ENCODE peak calls at places on chromosomes 12 and 14, in eight cellular contexts. O is HFFc6, C is right lobe of liver, R is GM12865, T is brain microvascular endothelial cell, X is tibial artery, Y is mucosa of descending colon, W is prostate gland. I is an unnamed sample.

GRCh38 chr14:46651526-46652144 is at the start of gene RPL10L:
- DNase-seq in C (peak), T (no peak), R (no peak), W (no peak), Y (no peak), X (no peak), O (no peak), I (no peak)

GRCh38 chr12:69501154-69501895 is 31.1 kb downstream of the FRS2 start:
- DNase-seq in W (no peak), X (no peak), O (peak), C (no peak), Y (no peak), R (no peak), T (no peak), I (no peak)

GRCh38 chr12:120368789-120369475 is at the start of gene MSI1:
- DNase-seq in W (no peak), T (no peak), R (no peak), C (no peak), O (no peak), X (no peak), Y (peak), I (no peak)

GRCh38 chr14:106564058-106564643 is 1037.8 kb downstream of the TMEM121 start:
- DNase-seq in X (no peak), O (no peak), T (no peak), W (no peak), C (no peak), R (peak), Y (peak), I (peak)

GRCh38 chr12:76310110-76310509 is 38.1 kb downstream of the BBS10 start:
- DNase-seq in T (peak), R (no peak), W (no peak), O (peak), C (no peak), X (no peak), Y (no peak), I (no peak)

GRCh38 chr14:31935406-31935805 is 141.7 kb upstream of the ARHGAP5 start:
- DNase-seq in X (no peak), R (no peak), C (no peak), W (no peak), T (no peak), Y (no peak), O (no peak), I (no peak)

GRCh38 chr12:57604454-57605307 is at the start of gene DTX3:
- DNase-seq in Y (peak), X (peak), W (peak), R (peak), T (peak), C (no peak), O (no peak), I (peak)

GRCh38 chr12:124264879-124265278 is 30.0 kb upstream of the RFLNA start:
- DNase-seq in W (no peak), T (no peak), R (no peak), X (no peak), O (no peak), Y (no peak), C (no peak), I (no peak)

GRCh38 chr12:56838602-56839488 is 75.7 kb downstream of the HSD17B6 start:
- DNase-seq in T (no peak), R (no peak), O (no peak), X (no peak), C (no peak), W (no peak), Y (no peak), I (no peak)

GRCh38 chr14:72315720-72316119 is 383.5 kb downstream of the RGS6 start:
- DNase-seq in C (no peak), T (no peak), X (no peak), W (no peak), O (no peak), R (peak), Y (no peak), I (no peak)

GRCh38 chr14:54566410-54567223 is at the start of gene SAMD4A:
- DNase-seq in X (peak), R (peak), Y (peak), C (peak), W (peak), O (peak), T (peak), I (peak)

GRCh38 chr14:77204457-77204796 is 22.8 kb downstream of the TMEM63C start:
- DNase-seq in C (no peak), Y (no peak), T (no peak), W (peak), O (no peak), R (no peak), X (no peak), I (no peak)

GRCh38 chr14:32991706-32992105 is 53.0 kb downstream of the NPAS3 start:
- DNase-seq in X (no peak), O (no peak), Y (no peak), T (no peak), C (no peak), W (no peak), R (no peak), I (no peak)

GRCh38 chr12:58745348-58746125 is 174.8 kb downstream of the LRIG3 start:
- DNase-seq in C (no peak), O (no peak), Y (no peak), W (no peak), X (no peak), T (no peak), R (no peak), I (no peak)

GRCh38 chr12:91191516-91192111 is 9.0 kb upstream of the DCN start:
- DNase-seq in W (no peak), O (no peak), T (no peak), R (no peak), X (no peak), Y (no peak), C (no peak), I (no peak)

GRCh38 chr14:101480022-101480746 is 81.1 kb upstream of the DIO3 start:
- DNase-seq in Y (no peak), X (peak), R (no peak), W (no peak), C (no peak), T (no peak), O (no peak), I (no peak)

GRCh38 chr14:94936411-94936892 is 166.5 kb upstream of the GSC start:
- DNase-seq in T (no peak), Y (peak), C (no peak), O (no peak), R (no peak), W (peak), X (peak), I (no peak)

GRCh38 chr12:98227162-98227561 is 288.2 kb upstream of the TMPO start:
- DNase-seq in C (no peak), R (peak), T (no peak), X (no peak), W (no peak), Y (no peak), O (no peak), I (no peak)

GRCh38 chr12:111529424-111530368 is 69.4 kb downstream of the ATXN2 start:
- DNase-seq in W (no peak), X (no peak), O (peak), R (peak), T (peak), C (no peak), Y (peak), I (peak)

GRCh38 chr12:121289962-121290361 is 6.5 kb downstream of the CAMKK2 start:
- DNase-seq in Y (no peak), X (no peak), R (no peak), O (no peak), C (no peak), T (no peak), W (no peak), I (no peak)

GRCh38 chr12:95241761-95242506 is 24.3 kb downstream of the VEZT start:
- DNase-seq in T (no peak), Y (no peak), R (no peak), O (no peak), X (no peak), C (no peak), W (no peak), I (no peak)

GRCh38 chr14:31411218-31411727 is 9.1 kb downstream of the HEATR5A start:
- DNase-seq in Y (no peak), O (no peak), R (no peak), W (no peak), T (no peak), C (no peak), X (no peak), I (no peak)

GRCh38 chr12:131808744-131809371 is 19.3 kb upstream of the MMP17 start:
- DNase-seq in R (peak), X (no peak), T (no peak), C (peak), Y (peak), W (no peak), O (no peak), I (no peak)

GRCh38 chr12:105670664-105671063 is 340.2 kb downstream of the C12orf75 start:
- DNase-seq in W (no peak), Y (no peak), C (no peak), X (no peak), O (peak), T (no peak), R (no peak), I (no peak)

GRCh38 chr14:74567646-74568379 is 44.2 kb downstream of the LTBP2 start:
- DNase-seq in T (no peak), C (peak), R (no peak), W (no peak), X (no peak), O (no peak), Y (no peak), I (no peak)

GRCh38 chr14:103825103-103825502 is 22.3 kb downstream of the PPP1R13B start:
- DNase-seq in O (no peak), R (no peak), Y (no peak), T (no peak), X (no peak), W (no peak), C (no peak), I (peak)

GRCh38 chr12:57869919-57870318 is 23.4 kb upstream of the CTDSP2 start:
- DNase-seq in T (no peak), W (no peak), O (no peak), X (no peak), Y (no peak), R (no peak), C (no peak), I (no peak)

GRCh38 chr14:100731846-100732765 is 5.4 kb downstream of the DLK1 start:
- DNase-seq in C (peak), T (no peak), O (no peak), W (no peak), Y (no peak), X (no peak), R (no peak), I (no peak)

GRCh38 chr14:54866588-54866987 is 36.0 kb downstream of the GCH1 start:
- DNase-seq in T (peak), R (no peak), C (no peak), O (no peak), X (no peak), Y (no peak), W (no peak), I (no peak)

GRCh38 chr12:89825591-89826449 is 117.2 kb upstream of the ATP2B1 start:
- DNase-seq in X (no peak), T (peak), Y (no peak), W (no peak), C (no peak), O (no peak), R (peak), I (no peak)

GRCh38 chr14:70254476-70254961 is 65.8 kb upstream of the SLC8A3 start:
- DNase-seq in X (no peak), T (no peak), C (peak), R (peak), Y (peak), O (no peak), W (peak), I (peak)

GRCh38 chr14:65238456-65238855 is 136.1 kb upstream of the MAX start:
- DNase-seq in R (no peak), C (no peak), Y (no peak), T (peak), O (peak), X (no peak), W (no peak), I (peak)

GRCh38 chr12:59973515-59973914 is 377.7 kb downstream of the SLC16A7 start:
- DNase-seq in T (no peak), R (no peak), X (no peak), C (no peak), Y (no peak), O (peak), W (no peak), I (no peak)

GRCh38 chr14:44369401-44370123 is 137.5 kb downstream of the FSCB start:
- DNase-seq in T (no peak), O (no peak), C (no peak), R (no peak), Y (no peak), X (no peak), W (no peak), I (no peak)

GRCh38 chr12:126663304-126664094 is 1598.3 kb downstream of the AACS start:
- DNase-seq in X (no peak), O (peak), W (no peak), R (peak), T (peak), C (no peak), Y (no peak), I (peak)

GRCh38 chr12:48185181-48185919 is 1.9 kb downstream of the CCDC184 start:
- DNase-seq in O (no peak), X (no peak), T (no peak), R (no peak), W (no peak), Y (no peak), C (no peak), I (no peak)

DNA sequence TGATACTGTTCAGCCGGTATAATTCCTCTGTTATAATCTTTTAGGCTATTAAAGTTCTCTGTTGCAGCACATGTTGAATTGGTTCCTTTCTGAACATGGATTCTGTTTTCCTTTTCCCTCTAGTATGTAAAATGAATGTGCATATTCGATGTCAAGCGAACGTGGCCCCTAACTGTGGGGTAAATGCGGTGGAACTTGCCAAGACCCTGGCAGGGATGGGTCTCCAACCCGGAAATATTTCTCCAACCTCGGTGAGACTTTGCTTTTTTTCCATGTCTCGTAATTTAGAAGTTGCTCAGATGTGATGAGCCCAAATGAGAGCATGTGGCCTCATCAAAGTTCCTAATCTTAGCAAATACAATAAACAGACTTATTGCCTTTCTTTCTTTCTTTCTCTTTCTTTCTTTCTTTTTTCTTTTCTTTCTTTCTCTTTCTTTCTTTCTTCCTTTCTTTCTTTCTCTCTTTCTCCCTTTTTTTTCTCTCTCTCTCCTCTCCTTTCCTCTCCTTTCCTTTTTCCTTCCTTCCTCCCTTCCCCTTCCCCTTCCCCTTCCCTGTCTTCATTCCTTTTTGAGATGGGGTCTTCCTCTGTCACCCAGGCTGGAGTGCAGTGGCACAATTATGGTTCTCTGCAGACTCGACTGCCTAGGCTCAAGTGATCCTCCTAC is 131.9 kb downstream of the PRKCH start:
- DNase-seq in W (no peak), X (no peak), T (no peak), R (no peak), C (no peak), O (no peak), Y (no peak), I (no peak)
- TF ChIP-seq CTCF in W (no peak), X (no peak), T (no peak), R (no peak), C (no peak), O (no peak), Y (no peak), I (no peak)

GRCh38 chr12:52403561-52403960 is 2.6 kb downstream of the KRT82 start:
- DNase-seq in C (no peak), T (no peak), W (no peak), Y (no peak), R (no peak), X (no peak), O (no peak), I (no peak)

GRCh38 chr12:52404951-52405350 is 1.2 kb downstream of the KRT82 start:
- DNase-seq in Y (no peak), X (no peak), R (no peak), W (no peak), C (no peak), O (no peak), T (no peak), I (no peak)

GRCh38 chr12:52405922-52406385 is at the start of gene KRT82:
- DNase-seq in O (no peak), X (no peak), T (no peak), Y (no peak), C (no peak), R (no peak), W (no peak), I (no peak)

GRCh38 chr12:52411806-52412205 is 5.7 kb upstream of the KRT82 start:
- DNase-seq in W (no peak), T (no peak), X (no peak), R (no peak), Y (no peak), C (no peak), O (no peak), I (no peak)

GRCh38 chr12:52407918-52408317 is 1.8 kb upstream of the KRT82 start:
- DNase-seq in R (no peak), Y (no peak), O (no peak), W (no peak), X (no peak), C (no peak), T (no peak), I (no peak)
- TF ChIP-seq CTCF in R (no peak), Y (no peak), O (peak), W (no peak), X (no peak), C (no peak), T (peak), I (no peak)

DNA sequence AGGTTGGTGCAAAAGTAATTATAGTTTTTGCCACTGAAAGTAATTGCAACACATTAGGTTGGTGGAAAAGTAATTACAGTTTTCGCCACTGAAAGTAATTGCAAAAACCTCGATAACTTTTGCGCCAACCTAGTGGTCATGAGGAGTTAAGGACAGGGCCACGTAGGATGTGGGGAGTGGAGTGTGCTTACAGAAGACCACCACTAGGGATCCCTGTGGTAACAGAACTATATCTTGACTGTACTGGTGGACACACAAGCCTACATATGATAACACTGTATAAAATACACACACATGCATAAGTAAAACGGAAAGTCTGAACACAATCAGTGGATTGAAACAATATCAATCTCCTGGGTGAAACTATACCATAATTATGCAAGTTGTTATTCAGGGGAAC is 187.4 kb upstream of the ABCD2 start:
- DNase-seq in Y (no peak), O (no peak), R (peak), W (no peak), X (no peak), C (no peak), T (peak), I (no peak)
- TF ChIP-seq CTCF in Y (no peak), O (no peak), R (no peak), W (no peak), X (no peak), C (no peak), T (peak), I (peak)

DNA sequence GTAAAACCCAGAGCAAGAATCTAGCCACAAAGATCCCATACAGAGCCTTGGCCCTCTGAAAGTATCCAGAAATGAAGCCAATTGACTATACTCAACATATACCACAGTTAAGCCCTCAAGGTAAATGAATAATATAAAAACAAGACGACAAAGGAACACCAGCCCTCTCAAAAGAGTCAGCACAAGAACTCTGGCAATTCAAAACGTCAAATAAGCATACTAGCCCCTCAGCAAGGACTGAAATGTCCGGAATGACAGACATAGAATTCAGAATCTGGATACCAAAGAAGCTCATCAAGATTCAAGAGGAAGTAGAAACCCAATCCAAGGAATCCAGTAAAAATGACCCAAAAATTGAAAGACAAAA is 49.9 kb downstream of the GTF2A1 start:
- DNase-seq in O (no peak), C (no peak), R (no peak), T (no peak), X (no peak), W (no peak), Y (no peak), I (no peak)
- TF ChIP-seq CTCF in O (peak), C (no peak), R (no peak), T (no peak), X (no peak), W (no peak), Y (no peak), I (no peak)

GRCh38 chr14:99430491-99430890 is 50.2 kb downstream of the SETD3 start:
- DNase-seq in R (peak), X (no peak), T (no peak), Y (no peak), C (no peak), O (no peak), W (no peak), I (peak)
- TF ChIP-seq CTCF in R (peak), X (no peak), T (peak), Y (no peak), C (no peak), O (peak), W (no peak), I (no peak)

GRCh38 chr12:96766232-96766631 is 140.8 kb upstream of the NEDD1 start:
- DNase-seq in O (peak), R (no peak), X (no peak), W (no peak), T (no peak), C (no peak), Y (no peak), I (peak)
- TF ChIP-seq CTCF in O (peak), R (no peak), X (no peak), W (no peak), T (peak), C (no peak), Y (no peak), I (no peak)

GRCh38 chr12:65278576-65279386 is at the start of gene MSRB3:
- DNase-seq in Y (peak), C (peak), T (peak), R (peak), W (peak), X (peak), O (peak), I (peak)
- TF ChIP-seq CTCF in Y (no peak), C (no peak), T (peak), R (peak), W (no peak), X (no peak), O (peak), I (no peak)

GRCh38 chr14:96281486-96281885 is 25.5 kb downstream of the BDKRB1 start:
- DNase-seq in W (no peak), X (no peak), O (no peak), R (no peak), C (no peak), Y (no peak), T (no peak), I (no peak)
- TF ChIP-seq CTCF in W (no peak), X (no peak), O (no peak), R (no peak), C (peak), Y (no peak), T (no peak), I (no peak)

I was measured in Calu3.